ENCODE peak calls at places on chromosomes 6 and 20, in five cellular contexts. One of them, this sample, is unnamed.

GRCh38 chr6:157873735-157874344 is 50.8 kb downstream of the SNX9 start:
- DNase-seq in mesenchymal stem cell: peak
- DNase-seq in H1: peak
- DNase-seq in neuronal stem cell: peak
- DNase-seq in H9: peak
- DNase-seq in this sample: peak

GRCh38 chr6:31838968-31839367 is 11.4 kb downstream of the HSPA1B start:
- DNase-seq in H1: no peak
- DNase-seq in H9: no peak
- DNase-seq in mesenchymal stem cell: no peak
- DNase-seq in neuronal stem cell: no peak
- DNase-seq in this sample: no peak

GRCh38 chr6:144066745-144067484 is 28.5 kb downstream of the SF3B5 start:
- DNase-seq in mesenchymal stem cell: no peak
- DNase-seq in H1: no peak
- DNase-seq in neuronal stem cell: no peak
- DNase-seq in H9: no peak
- DNase-seq in this sample: no peak

GRCh38 chr6:3504938-3505735 is 48.3 kb upstream of the SLC22A23 start:
- DNase-seq in neuronal stem cell: no peak
- DNase-seq in H9: no peak
- DNase-seq in H1: no peak
- DNase-seq in mesenchymal stem cell: no peak
- DNase-seq in this sample: peak

GRCh38 chr20:49356676-49357075 is 78.8 kb upstream of the ZNFX1 start:
- DNase-seq in mesenchymal stem cell: no peak
- DNase-seq in neuronal stem cell: no peak
- DNase-seq in H1: no peak
- DNase-seq in H9: no peak
- DNase-seq in this sample: no peak

GRCh38 chr20:53513489-53514298 is 79.9 kb downstream of the ZNF217 start:
- DNase-seq in H9: no peak
- DNase-seq in H1: no peak
- DNase-seq in mesenchymal stem cell: no peak
- DNase-seq in neuronal stem cell: no peak
- DNase-seq in this sample: peak

GRCh38 chr6:551405-551804 is 105.5 kb downstream of the HUS1B start:
- DNase-seq in mesenchymal stem cell: peak
- DNase-seq in H1: peak
- DNase-seq in H9: peak
- DNase-seq in neuronal stem cell: peak
- DNase-seq in this sample: peak

GRCh38 chr20:3890999-3891929 is 2.1 kb downstream of the PANK2 start:
- DNase-seq in H9: no peak
- DNase-seq in H1: no peak
- DNase-seq in neuronal stem cell: no peak
- DNase-seq in mesenchymal stem cell: no peak
- DNase-seq in this sample: no peak

GRCh38 chr6:12010635-12011275 is 1.4 kb upstream of the HIVEP1 start:
- DNase-seq in H9: peak
- DNase-seq in mesenchymal stem cell: no peak
- DNase-seq in H1: no peak
- DNase-seq in neuronal stem cell: peak
- DNase-seq in this sample: peak

GRCh38 chr20:32709528-32710121 is 33.6 kb downstream of the COMMD7 start:
- DNase-seq in H1: no peak
- DNase-seq in H9: no peak
- DNase-seq in mesenchymal stem cell: peak
- DNase-seq in neuronal stem cell: no peak
- DNase-seq in this sample: no peak

GRCh38 chr6:39787322-39787721 is 4.9 kb upstream of the DAAM2 start:
- DNase-seq in H1: no peak
- DNase-seq in H9: no peak
- DNase-seq in mesenchymal stem cell: no peak
- DNase-seq in neuronal stem cell: no peak
- DNase-seq in this sample: no peak

GRCh38 chr6:14883921-14884320 is 361.9 kb upstream of the JARID2 start:
- DNase-seq in neuronal stem cell: no peak
- DNase-seq in H9: peak
- DNase-seq in H1: no peak
- DNase-seq in mesenchymal stem cell: peak
- DNase-seq in this sample: no peak

GRCh38 chr6:111564482-111564945 is 41.2 kb downstream of the TRAF3IP2 start:
- DNase-seq in mesenchymal stem cell: peak
- DNase-seq in H9: no peak
- DNase-seq in neuronal stem cell: no peak
- DNase-seq in H1: no peak
- DNase-seq in this sample: no peak

GRCh38 chr6:93684339-93684738 is 265.0 kb upstream of the EPHA7 start:
- DNase-seq in mesenchymal stem cell: no peak
- DNase-seq in H1: no peak
- DNase-seq in H9: no peak
- DNase-seq in neuronal stem cell: no peak
- DNase-seq in this sample: no peak

GRCh38 chr6:7765575-7766325 is 39.9 kb downstream of the BMP6 start:
- DNase-seq in neuronal stem cell: no peak
- DNase-seq in H9: no peak
- DNase-seq in H1: no peak
- DNase-seq in mesenchymal stem cell: no peak
- DNase-seq in this sample: no peak

GRCh38 chr6:6654599-6655575 is 66.4 kb downstream of the LY86 start:
- DNase-seq in H9: no peak
- DNase-seq in H1: no peak
- DNase-seq in mesenchymal stem cell: no peak
- DNase-seq in neuronal stem cell: no peak
- DNase-seq in this sample: no peak

GRCh38 chr6:43267619-43268347 is 24.5 kb downstream of the TTBK1 start:
- DNase-seq in neuronal stem cell: no peak
- DNase-seq in H9: no peak
- DNase-seq in H1: no peak
- DNase-seq in mesenchymal stem cell: no peak
- DNase-seq in this sample: no peak

GRCh38 chr20:5665417-5665816 is 84.8 kb upstream of the SHLD1 start:
- DNase-seq in H1: no peak
- DNase-seq in neuronal stem cell: no peak
- DNase-seq in mesenchymal stem cell: no peak
- DNase-seq in H9: no peak
- DNase-seq in this sample: no peak

GRCh38 chr20:35181731-35182130 is 9.9 kb downstream of the PROCR start:
- DNase-seq in neuronal stem cell: no peak
- DNase-seq in H9: no peak
- DNase-seq in H1: no peak
- DNase-seq in mesenchymal stem cell: no peak
- DNase-seq in this sample: no peak

GRCh38 chr6:148972481-148972880 is 225.7 kb downstream of the UST start:
- DNase-seq in mesenchymal stem cell: peak
- DNase-seq in H1: peak
- DNase-seq in neuronal stem cell: no peak
- DNase-seq in H9: peak
- DNase-seq in this sample: peak

GRCh38 chr6:128208078-128208477 is 307.2 kb upstream of the THEMIS start:
- DNase-seq in mesenchymal stem cell: peak
- DNase-seq in H9: no peak
- DNase-seq in neuronal stem cell: no peak
- DNase-seq in H1: no peak
- DNase-seq in this sample: no peak

GRCh38 chr6:8939615-8940014 is 504.3 kb upstream of the SLC35B3 start:
- DNase-seq in mesenchymal stem cell: no peak
- DNase-seq in neuronal stem cell: no peak
- DNase-seq in H1: no peak
- DNase-seq in H9: no peak
- DNase-seq in this sample: no peak

GRCh38 chr20:4441191-4441590 is 280.5 kb upstream of the PRND start:
- DNase-seq in H1: no peak
- DNase-seq in neuronal stem cell: no peak
- DNase-seq in mesenchymal stem cell: no peak
- DNase-seq in H9: no peak
- DNase-seq in this sample: no peak

GRCh38 chr6:23349521-23350147 is 776.4 kb upstream of the NRSN1 start:
- DNase-seq in H9: no peak
- DNase-seq in neuronal stem cell: no peak
- DNase-seq in mesenchymal stem cell: peak
- DNase-seq in H1: no peak
- DNase-seq in this sample: no peak

GRCh38 chr6:167806061-167806700 is 20.5 kb upstream of the AFDN start:
- DNase-seq in mesenchymal stem cell: no peak
- DNase-seq in H9: no peak
- DNase-seq in H1: no peak
- DNase-seq in neuronal stem cell: no peak
- DNase-seq in this sample: no peak

GRCh38 chr20:63116412-63117106 is 99.4 kb downstream of the YTHDF1 start:
- DNase-seq in mesenchymal stem cell: peak
- DNase-seq in H1: peak
- DNase-seq in H9: peak
- DNase-seq in neuronal stem cell: peak
- DNase-seq in this sample: no peak

GRCh38 chr6:16324622-16325225 is 86.3 kb downstream of the GMPR start:
- DNase-seq in mesenchymal stem cell: peak
- DNase-seq in H1: no peak
- DNase-seq in neuronal stem cell: no peak
- DNase-seq in H9: no peak
- DNase-seq in this sample: no peak

GRCh38 chr20:58716476-58717277 is 24.1 kb downstream of the NPEPL1 start:
- DNase-seq in H9: peak
- DNase-seq in H1: no peak
- DNase-seq in neuronal stem cell: peak
- DNase-seq in mesenchymal stem cell: no peak
- DNase-seq in this sample: no peak

GRCh38 chr20:57428611-57429496 is 37.7 kb downstream of the RBM38 start:
- DNase-seq in neuronal stem cell: no peak
- DNase-seq in mesenchymal stem cell: no peak
- DNase-seq in H9: no peak
- DNase-seq in H1: no peak
- DNase-seq in this sample: no peak

DNA sequence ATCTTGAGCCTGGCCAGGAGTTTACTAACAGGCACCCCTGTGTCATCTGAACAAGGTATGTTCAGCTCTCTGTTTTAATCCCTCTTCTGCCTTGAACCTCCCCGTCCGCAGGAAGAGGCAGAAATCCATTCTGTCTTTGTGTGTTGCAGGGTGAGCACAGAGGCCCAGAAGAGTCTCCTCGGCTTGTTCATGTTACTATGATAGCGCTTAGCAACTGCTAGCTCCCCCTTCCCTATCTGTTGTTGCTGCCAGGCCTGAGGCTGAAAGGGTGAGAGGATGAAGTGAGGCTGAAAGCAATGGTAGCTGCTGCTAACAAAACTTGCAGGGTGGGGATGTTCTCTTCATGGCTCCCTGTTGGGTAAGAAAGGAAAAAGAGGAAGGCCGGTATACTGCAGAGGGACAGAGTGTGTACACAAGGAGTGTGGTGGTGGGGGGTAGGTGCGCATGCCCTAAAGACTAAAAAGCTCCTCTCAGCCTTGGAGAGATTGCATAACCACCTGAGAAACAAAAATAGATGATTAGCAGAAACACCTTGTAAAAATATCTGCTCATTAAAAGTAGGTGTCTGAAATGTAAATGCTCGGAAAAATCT is 55.2 kb upstream of the CITED2 start:
- DNase-seq in H1: no peak
- DNase-seq in H9: no peak
- DNase-seq in neuronal stem cell: no peak
- DNase-seq in mesenchymal stem cell: no peak
- DNase-seq in this sample: no peak
- H2BK12ac ChIP-seq in H1: no peak
- H2BK12ac ChIP-seq in H9: no peak
- H2BK12ac ChIP-seq in neuronal stem cell: no peak
- H2BK12ac ChIP-seq in mesenchymal stem cell: no peak
- H2BK12ac ChIP-seq in this sample: no peak

GRCh38 chr6:165321555-165322145 is 12.2 kb upstream of the C6orf118 start:
- DNase-seq in neuronal stem cell: no peak
- DNase-seq in H9: no peak
- DNase-seq in mesenchymal stem cell: no peak
- DNase-seq in H1: no peak
- DNase-seq in this sample: peak

GRCh38 chr6:165321150-165321549 is 11.7 kb upstream of the C6orf118 start:
- DNase-seq in H1: no peak
- DNase-seq in H9: no peak
- DNase-seq in neuronal stem cell: no peak
- DNase-seq in mesenchymal stem cell: no peak
- DNase-seq in this sample: no peak

DNA sequence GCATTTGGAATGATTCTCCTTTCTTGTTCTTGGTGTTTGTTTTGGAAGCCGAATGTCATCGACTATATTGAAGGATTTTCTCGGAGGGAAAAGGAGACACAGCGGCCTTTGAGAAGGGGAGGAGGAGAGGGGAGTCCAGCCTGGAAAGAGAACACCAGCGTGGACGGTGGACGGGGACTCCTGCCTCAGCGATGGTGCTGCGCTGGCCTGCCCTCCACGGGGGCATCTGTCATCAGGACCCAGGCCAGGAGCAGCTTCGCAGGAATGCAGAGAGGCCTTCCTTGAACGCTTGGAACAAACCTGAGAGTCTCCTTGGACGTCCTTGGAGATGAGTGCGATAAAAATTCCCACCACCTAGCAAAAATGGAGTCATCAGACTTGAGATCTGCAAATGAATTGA is 8.3 kb upstream of the C6orf118 start:
- DNase-seq in neuronal stem cell: no peak
- DNase-seq in H9: no peak
- DNase-seq in mesenchymal stem cell: no peak
- DNase-seq in H1: no peak
- DNase-seq in this sample: no peak
- H2BK12ac ChIP-seq in neuronal stem cell: no peak
- H2BK12ac ChIP-seq in H9: no peak
- H2BK12ac ChIP-seq in mesenchymal stem cell: no peak
- H2BK12ac ChIP-seq in H1: no peak
- H2BK12ac ChIP-seq in this sample: no peak

GRCh38 chr20:17833036-17833674 is 133.4 kb downstream of the BANF2 start:
- DNase-seq in neuronal stem cell: no peak
- DNase-seq in H1: no peak
- DNase-seq in H9: no peak
- DNase-seq in mesenchymal stem cell: peak
- DNase-seq in this sample: no peak
- H2BK12ac ChIP-seq in neuronal stem cell: no peak
- H2BK12ac ChIP-seq in H1: no peak
- H2BK12ac ChIP-seq in H9: no peak
- H2BK12ac ChIP-seq in mesenchymal stem cell: no peak
- H2BK12ac ChIP-seq in this sample: no peak

GRCh38 chr6:140354296-140354695 is 979.8 kb upstream of the CITED2 start:
- DNase-seq in neuronal stem cell: no peak
- DNase-seq in mesenchymal stem cell: no peak
- DNase-seq in H1: no peak
- DNase-seq in H9: no peak
- DNase-seq in this sample: no peak

GRCh38 chr6:140355476-140355875 is 981.0 kb upstream of the CITED2 start:
- DNase-seq in H9: no peak
- DNase-seq in H1: no peak
- DNase-seq in mesenchymal stem cell: peak
- DNase-seq in neuronal stem cell: no peak
- DNase-seq in this sample: no peak

DNA sequence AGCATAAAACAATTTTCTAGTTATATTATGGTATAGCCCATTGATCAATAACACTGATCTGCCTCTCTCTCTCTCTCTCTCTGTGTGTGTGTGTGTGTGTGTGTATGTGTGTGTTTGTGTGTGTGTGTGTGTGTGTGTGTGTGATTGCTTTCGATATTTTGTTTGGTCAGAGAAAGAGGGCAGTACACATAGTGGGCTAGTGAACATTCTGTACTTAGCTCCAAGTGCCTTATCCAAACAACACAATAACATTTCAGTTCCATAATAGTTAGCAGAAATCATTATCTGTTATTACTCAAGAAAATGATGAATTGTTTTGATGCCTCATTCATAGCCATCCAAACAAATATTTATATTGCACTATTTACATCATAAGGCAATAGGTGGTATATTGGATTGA is 979.1 kb upstream of the CITED2 start:
- DNase-seq in H9: no peak
- DNase-seq in H1: no peak
- DNase-seq in mesenchymal stem cell: no peak
- DNase-seq in neuronal stem cell: no peak
- DNase-seq in this sample: no peak
- H2BK12ac ChIP-seq in H9: no peak
- H2BK12ac ChIP-seq in H1: no peak
- H2BK12ac ChIP-seq in mesenchymal stem cell: no peak
- H2BK12ac ChIP-seq in neuronal stem cell: no peak
- H2BK12ac ChIP-seq in this sample: no peak